ENCODE peak calls at places on chromosomes 12 and 14, in four cellular contexts. X is HepG2, C is GM12878, M is H1. F is an unnamed sample.

GRCh38 chr12:132429932-132430643 is 59.9 kb upstream of the FBRSL1 start:
- DNase-seq in C (no peak), X (no peak), M (no peak), F (no peak)

GRCh38 chr14:96754162-96754844 is 42.9 kb upstream of the VRK1 start:
- DNase-seq in C (no peak), M (no peak), X (no peak), F (no peak)

GRCh38 chr14:105305350-105305749 is 4.5 kb upstream of the BRF1 start:
- DNase-seq in M (no peak), X (no peak), C (no peak), F (no peak)

GRCh38 chr14:94288610-94289465 is 4.2 kb downstream of the SERPINA10 start:
- DNase-seq in C (no peak), X (no peak), M (no peak), F (no peak)

GRCh38 chr14:68675233-68675577 is 117.7 kb downstream of the ZFP36L1 start:
- DNase-seq in M (no peak), C (no peak), X (peak), F (no peak)

GRCh38 chr12:13727707-13728147 is 253.7 kb downstream of the GRIN2B start:
- DNase-seq in X (no peak), M (no peak), C (no peak), F (no peak)

GRCh38 chr14:95102678-95103039 is 54.7 kb downstream of the DICER1 start:
- DNase-seq in X (no peak), C (no peak), M (no peak), F (no peak)

GRCh38 chr12:114339626-114340025 is 66.3 kb downstream of the TBX5 start:
- DNase-seq in X (no peak), C (no peak), M (no peak), F (no peak)

GRCh38 chr14:77616454-77617229 is at the start of gene SPTLC2:
- DNase-seq in X (peak), M (peak), C (peak), F (peak)

GRCh38 chr14:21118933-21119332 is 18.1 kb downstream of the TMEM253 start:
- DNase-seq in M (no peak), C (no peak), X (no peak), F (no peak)

GRCh38 chr14:21123429-21123828 is 22.6 kb downstream of the TMEM253 start:
- DNase-seq in X (peak), M (no peak), C (no peak), F (no peak)

DNA sequence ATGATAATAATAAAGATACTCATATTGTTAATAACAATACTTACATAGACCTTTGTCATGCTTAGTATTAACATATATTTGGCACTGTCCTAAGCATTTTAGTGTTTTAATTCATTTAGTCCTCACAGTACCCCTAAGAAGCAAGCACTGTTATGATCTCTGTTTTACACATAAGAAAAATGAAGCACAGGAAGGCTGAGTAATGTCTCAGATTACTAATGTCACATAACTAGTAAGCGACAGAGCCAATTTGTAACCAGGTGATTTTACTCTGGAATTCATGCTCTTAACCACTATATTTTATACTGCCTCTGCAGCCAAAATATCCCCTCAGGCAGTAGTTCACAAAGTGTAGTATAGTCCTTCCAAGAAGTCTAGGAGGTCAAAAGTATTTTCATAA is 20.2 kb downstream of the TMEM253 start:
- DNase-seq in M (no peak), C (no peak), X (no peak), F (no peak)
- TF ChIP-seq TCF12 in M (no peak), C (no peak), X (no peak), F (no peak)

GRCh38 chr14:73935666-73936065 is 14.2 kb downstream of the FAM161B start:
- DNase-seq in C (no peak), M (no peak), X (no peak), F (peak)
- TF ChIP-seq TCF12 in C (no peak), M (no peak), X (no peak), F (no peak)

DNA sequence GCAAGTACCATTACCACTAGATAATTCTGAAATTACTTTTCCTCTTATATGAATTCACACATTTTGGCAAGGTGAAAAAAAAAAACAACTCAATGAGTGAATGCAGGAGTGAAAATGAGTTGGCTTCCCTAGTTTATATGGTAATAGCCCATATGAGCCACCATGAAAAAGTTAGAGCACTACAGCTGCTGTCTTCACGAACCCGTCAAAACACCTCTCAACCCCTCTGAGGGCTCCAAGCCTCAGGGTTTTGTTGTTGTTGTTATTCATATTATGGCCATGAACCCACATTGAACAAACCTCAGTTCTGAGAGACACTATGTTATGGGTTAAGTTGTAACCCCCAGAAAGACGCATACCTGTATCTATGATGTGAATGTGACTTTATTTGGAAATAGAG is 289.9 kb upstream of the CAND1 start:
- DNase-seq in M (no peak), X (no peak), C (no peak), F (no peak)
- TF ChIP-seq TCF12 in M (no peak), X (no peak), C (no peak), F (no peak)

DNA sequence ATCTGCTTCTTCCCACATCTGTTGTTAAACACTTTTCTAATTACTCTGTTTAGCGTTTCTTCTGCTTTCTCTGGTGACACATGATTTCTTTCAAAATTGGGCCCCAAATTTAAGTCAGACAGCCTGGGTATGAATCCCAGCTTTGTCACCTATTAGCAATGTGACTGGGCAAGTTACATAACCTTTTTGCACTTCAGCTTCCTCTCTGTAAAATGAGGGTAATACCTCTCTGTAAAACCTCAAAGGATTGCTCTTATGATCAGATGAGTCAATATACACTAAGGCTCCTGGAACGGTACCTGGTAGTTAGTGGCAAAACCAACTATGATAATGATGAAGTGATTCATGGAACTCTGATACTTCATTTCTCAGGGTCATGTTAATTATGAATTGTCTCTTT is 33.0 kb downstream of the E2F7 start:
- DNase-seq in M (no peak), X (no peak), C (no peak), F (no peak)
- TF ChIP-seq TCF12 in M (no peak), X (no peak), C (no peak), F (no peak)